ENCODE peak calls at places on chromosomes 7 and 10, in four cellular contexts. One of them, this sample, is unnamed.

GRCh38 chr7:113338297-113338696 is 219.9 kb upstream of the SMIM30 start:
- DNase-seq in Daoy: no peak
- DNase-seq in activated effector memory CD4-positive, alpha-beta T cell treated with anti-CD3 and anti-CD28 coated beads, Interleukin-2, amount 50 U/mL, for 16 hours: no peak
- DNase-seq in progenitor cell of endocrine pancreas: no peak
- DNase-seq in this sample: no peak

GRCh38 chr10:116561026-116561425 is 15.3 kb downstream of the PNLIP start:
- DNase-seq in Daoy: no peak
- DNase-seq in activated effector memory CD4-positive, alpha-beta T cell treated with anti-CD3 and anti-CD28 coated beads, Interleukin-2, amount 50 U/mL, for 16 hours: no peak
- DNase-seq in progenitor cell of endocrine pancreas: no peak
- DNase-seq in this sample: no peak

GRCh38 chr10:132550366-132551092 is 12.9 kb downstream of the INPP5A start:
- DNase-seq in Daoy: no peak
- DNase-seq in activated effector memory CD4-positive, alpha-beta T cell treated with anti-CD3 and anti-CD28 coated beads, Interleukin-2, amount 50 U/mL, for 16 hours: no peak
- DNase-seq in progenitor cell of endocrine pancreas: no peak
- DNase-seq in this sample: no peak

GRCh38 chr10:113309791-113310190 is 243.1 kb upstream of the HABP2 start:
- DNase-seq in Daoy: no peak
- DNase-seq in activated effector memory CD4-positive, alpha-beta T cell treated with anti-CD3 and anti-CD28 coated beads, Interleukin-2, amount 50 U/mL, for 16 hours: no peak
- DNase-seq in progenitor cell of endocrine pancreas: no peak
- DNase-seq in this sample: no peak

GRCh38 chr10:126867567-126868365 is 37.5 kb upstream of the DOCK1 start:
- DNase-seq in Daoy: peak
- DNase-seq in activated effector memory CD4-positive, alpha-beta T cell treated with anti-CD3 and anti-CD28 coated beads, Interleukin-2, amount 50 U/mL, for 16 hours: no peak
- DNase-seq in progenitor cell of endocrine pancreas: no peak
- DNase-seq in this sample: no peak

GRCh38 chr7:52959336-52959735 is 76.1 kb upstream of the POM121L12 start:
- DNase-seq in Daoy: no peak
- DNase-seq in activated effector memory CD4-positive, alpha-beta T cell treated with anti-CD3 and anti-CD28 coated beads, Interleukin-2, amount 50 U/mL, for 16 hours: no peak
- DNase-seq in progenitor cell of endocrine pancreas: no peak
- DNase-seq in this sample: no peak

GRCh38 chr10:35517431-35518181 is 87.5 kb upstream of the GJD4 start:
- DNase-seq in Daoy: no peak
- DNase-seq in activated effector memory CD4-positive, alpha-beta T cell treated with anti-CD3 and anti-CD28 coated beads, Interleukin-2, amount 50 U/mL, for 16 hours: no peak
- DNase-seq in progenitor cell of endocrine pancreas: no peak
- DNase-seq in this sample: no peak

GRCh38 chr10:71587941-71588573 is 131.5 kb downstream of the C10orf105 start:
- DNase-seq in Daoy: peak
- DNase-seq in activated effector memory CD4-positive, alpha-beta T cell treated with anti-CD3 and anti-CD28 coated beads, Interleukin-2, amount 50 U/mL, for 16 hours: no peak
- DNase-seq in progenitor cell of endocrine pancreas: no peak
- DNase-seq in this sample: no peak

GRCh38 chr10:108911814-108912541 is 1011.3 kb downstream of the XPNPEP1 start:
- DNase-seq in Daoy: no peak
- DNase-seq in activated effector memory CD4-positive, alpha-beta T cell treated with anti-CD3 and anti-CD28 coated beads, Interleukin-2, amount 50 U/mL, for 16 hours: no peak
- DNase-seq in progenitor cell of endocrine pancreas: peak
- DNase-seq in this sample: no peak

GRCh38 chr7:75915416-75916156 is 631 bp downstream of the POR start:
- DNase-seq in Daoy: no peak
- DNase-seq in activated effector memory CD4-positive, alpha-beta T cell treated with anti-CD3 and anti-CD28 coated beads, Interleukin-2, amount 50 U/mL, for 16 hours: peak
- DNase-seq in progenitor cell of endocrine pancreas: no peak
- DNase-seq in this sample: no peak

GRCh38 chr10:100879741-100880360 is 32.9 kb upstream of the SLF2 start:
- DNase-seq in Daoy: no peak
- DNase-seq in activated effector memory CD4-positive, alpha-beta T cell treated with anti-CD3 and anti-CD28 coated beads, Interleukin-2, amount 50 U/mL, for 16 hours: peak
- DNase-seq in progenitor cell of endocrine pancreas: no peak
- DNase-seq in this sample: no peak

GRCh38 chr7:50657341-50657873 is 92.2 kb upstream of the DDC start:
- DNase-seq in Daoy: no peak
- DNase-seq in activated effector memory CD4-positive, alpha-beta T cell treated with anti-CD3 and anti-CD28 coated beads, Interleukin-2, amount 50 U/mL, for 16 hours: no peak
- DNase-seq in progenitor cell of endocrine pancreas: no peak
- DNase-seq in this sample: no peak

GRCh38 chr10:123573236-123574147 is 92.7 kb upstream of the GPR26 start:
- DNase-seq in Daoy: peak
- DNase-seq in activated effector memory CD4-positive, alpha-beta T cell treated with anti-CD3 and anti-CD28 coated beads, Interleukin-2, amount 50 U/mL, for 16 hours: peak
- DNase-seq in progenitor cell of endocrine pancreas: peak
- DNase-seq in this sample: no peak